ENCODE peak calls at places on chromosomes 11 and 22, in eight cellular contexts. E is NAMALWA, C is neural crest cell, P is Peyer's patch, F is T-helper 2 cell, S is lower leg skin, Q is pancreas, U is cardiac muscle cell. X is an unnamed sample.

GRCh38 chr11:131886201-131886600 is 515.8 kb downstream of the NTM start:
- DNase-seq in U (no peak), Q (no peak), C (no peak), S (no peak), E (no peak), P (no peak), F (no peak), X (no peak)

GRCh38 chr22:31036671-31037550 is 44.2 kb upstream of the SMTN start:
- DNase-seq in F (no peak), C (no peak), E (no peak), S (no peak), Q (no peak), U (no peak), P (peak), X (no peak)

GRCh38 chr11:14907411-14908213 is 15.6 kb upstream of the CYP2R1 start:
- DNase-seq in C (peak), F (peak), U (peak), P (peak), S (peak), Q (peak), E (peak), X (peak)

GRCh38 chr22:33542722-33543121 is 377.6 kb downstream of the LARGE1 start:
- DNase-seq in Q (no peak), P (no peak), C (no peak), S (no peak), E (no peak), U (no peak), F (no peak), X (no peak)

GRCh38 chr22:46815896-46816721 is 53.7 kb downstream of the TBC1D22A start:
- DNase-seq in U (no peak), F (no peak), E (no peak), Q (no peak), C (no peak), P (no peak), S (no peak), X (no peak)

GRCh38 chr11:59178401-59178800 is 6.5 kb downstream of the DTX4 start:
- DNase-seq in F (no peak), C (no peak), E (no peak), S (no peak), P (no peak), U (no peak), Q (no peak), X (no peak)

GRCh38 chr22:40654522-40655167 is 18.1 kb upstream of the MRTFA start:
- DNase-seq in P (no peak), C (no peak), Q (peak), E (no peak), S (no peak), U (no peak), F (no peak), X (no peak)

GRCh38 chr11:57556041-57556440 is 11.4 kb downstream of the UBE2L6 start:
- DNase-seq in S (no peak), C (no peak), U (no peak), E (no peak), F (no peak), P (no peak), Q (no peak), X (no peak)

GRCh38 chr11:122517403-122518379 is 137.8 kb upstream of the UBASH3B start:
- DNase-seq in C (no peak), Q (no peak), F (no peak), U (no peak), E (no peak), S (no peak), P (no peak), X (no peak)

GRCh38 chr11:2409701-2410468 is 9.3 kb downstream of the TSSC4 start:
- DNase-seq in P (no peak), E (no peak), S (no peak), F (no peak), U (peak), C (no peak), Q (no peak), X (no peak)

GRCh38 chr22:44443641-44444235 is 54.3 kb downstream of the RTL6 start:
- DNase-seq in P (peak), E (no peak), U (no peak), Q (no peak), F (no peak), C (no peak), S (no peak), X (no peak)

GRCh38 chr11:7892751-7893356 is 38.2 kb downstream of the OR10A6 start:
- DNase-seq in P (no peak), E (peak), U (peak), F (no peak), Q (no peak), S (no peak), C (no peak), X (peak)

GRCh38 chr11:45144126-45145082 is 2.0 kb upstream of the PRDM11 start:
- DNase-seq in F (no peak), E (no peak), Q (no peak), U (no peak), C (no peak), S (no peak), P (peak), X (no peak)

GRCh38 chr11:86688398-86689179 is 16.2 kb upstream of the ME3 start:
- DNase-seq in C (no peak), S (no peak), F (no peak), E (no peak), Q (no peak), P (no peak), U (no peak), X (peak)

GRCh38 chr22:41946360-41947180 is at the start of gene CENPM:
- DNase-seq in S (peak), F (peak), E (peak), C (peak), U (peak), Q (peak), P (peak), X (peak)

GRCh38 chr22:48929276-48929790 is 898.3 kb downstream of the BRD1 start:
- DNase-seq in Q (no peak), S (no peak), F (no peak), P (no peak), E (no peak), U (no peak), C (no peak), X (no peak)

GRCh38 chr11:15374418-15374817 is 259.7 kb downstream of the INSC start:
- DNase-seq in C (no peak), Q (no peak), P (no peak), E (no peak), S (no peak), F (no peak), U (no peak), X (no peak)

GRCh38 chr11:41281131-41281742 is 178.2 kb downstream of the LRRC4C start:
- DNase-seq in S (no peak), E (no peak), U (peak), F (no peak), P (no peak), Q (no peak), C (no peak), X (no peak)

GRCh38 chr11:120079750-120080610 is 57.9 kb downstream of the TRIM29 start:
- DNase-seq in P (no peak), E (peak), U (no peak), S (no peak), C (no peak), F (no peak), Q (peak), X (no peak)

GRCh38 chr11:33160147-33160546 is 1.1 kb downstream of the CSTF3 start:
- DNase-seq in S (no peak), Q (no peak), P (no peak), C (no peak), U (no peak), E (peak), F (no peak), X (peak)

GRCh38 chr11:995058-995751 is 41.3 kb downstream of the MUC6 start:
- DNase-seq in C (no peak), E (peak), U (no peak), S (no peak), F (no peak), Q (no peak), P (no peak), X (peak)

GRCh38 chr22:44697423-44698179 is 4.4 kb upstream of the PRR5 start:
- DNase-seq in F (peak), P (peak), Q (peak), E (peak), C (peak), U (peak), S (peak), X (peak)

GRCh38 chr22:45503071-45503815 is 560 bp downstream of the FBLN1 start:
- DNase-seq in P (no peak), U (no peak), S (no peak), E (no peak), C (no peak), F (no peak), Q (no peak), X (no peak)

GRCh38 chr11:3942956-3943497 is 87.6 kb downstream of the STIM1 start:
- DNase-seq in C (no peak), U (no peak), E (no peak), P (no peak), F (no peak), S (no peak), Q (no peak), X (no peak)

GRCh38 chr11:95977534-95978174 is 53.7 kb upstream of the MTMR2 start:
- DNase-seq in Q (no peak), U (no peak), E (no peak), C (no peak), F (no peak), S (no peak), P (no peak), X (no peak)

X was measured in GM12865.